ENCODE peak calls at places on chromosomes 7 and 10, in ten cellular contexts. One of them, this sample, is unnamed.

GRCh38 chr10:110181451-110181850 is 26.0 kb upstream of the MXI1 start:
- DNase-seq in T-helper 1 cell: no peak
- DNase-seq in GOT3: no peak
- DNase-seq in stimulated activated CD4-positive, alpha-beta T cell treated with anti-CD3 and anti-CD28 coated beads, Interleukin-2, amount 100 ng/mL, for 24 hours: no peak
- DNase-seq in NCI-H1092 treated with DMSO at 0.1 percent for 48 hours: no peak
- DNase-seq in astrocyte of the spinal cord: no peak
- DNase-seq in activated naive CD4-positive, alpha-beta T cell: no peak
- DNase-seq in NCI-H2107: no peak
- DNase-seq in A549: no peak
- DNase-seq in stimulated activated naive CD4-positive, alpha-beta T cell: no peak
- DNase-seq in this sample: no peak

GRCh38 chr7:157224627-157225026 is 85.9 kb downstream of the UBE3C start:
- DNase-seq in NCI-H1092 treated with DMSO at 0.1 percent for 48 hours: peak
- DNase-seq in T-helper 1 cell: no peak
- DNase-seq in activated naive CD4-positive, alpha-beta T cell: no peak
- DNase-seq in astrocyte of the spinal cord: peak
- DNase-seq in NCI-H2107: no peak
- DNase-seq in A549: peak
- DNase-seq in GOT3: no peak
- DNase-seq in stimulated activated CD4-positive, alpha-beta T cell treated with anti-CD3 and anti-CD28 coated beads, Interleukin-2, amount 100 ng/mL, for 24 hours: no peak
- DNase-seq in stimulated activated naive CD4-positive, alpha-beta T cell: no peak
- DNase-seq in this sample: no peak

GRCh38 chr7:36496576-36496975 is 106.9 kb downstream of the ANLN start:
- DNase-seq in T-helper 1 cell: no peak
- DNase-seq in NCI-H2107: no peak
- DNase-seq in stimulated activated CD4-positive, alpha-beta T cell treated with anti-CD3 and anti-CD28 coated beads, Interleukin-2, amount 100 ng/mL, for 24 hours: no peak
- DNase-seq in activated naive CD4-positive, alpha-beta T cell: no peak
- DNase-seq in A549: no peak
- DNase-seq in stimulated activated naive CD4-positive, alpha-beta T cell: no peak
- DNase-seq in NCI-H1092 treated with DMSO at 0.1 percent for 48 hours: no peak
- DNase-seq in astrocyte of the spinal cord: no peak
- DNase-seq in GOT3: no peak
- DNase-seq in this sample: no peak

GRCh38 chr10:103510791-103511757 is 17.6 kb downstream of the NEURL1 start:
- DNase-seq in GOT3: no peak
- DNase-seq in activated naive CD4-positive, alpha-beta T cell: no peak
- DNase-seq in stimulated activated CD4-positive, alpha-beta T cell treated with anti-CD3 and anti-CD28 coated beads, Interleukin-2, amount 100 ng/mL, for 24 hours: no peak
- DNase-seq in T-helper 1 cell: no peak
- DNase-seq in NCI-H1092 treated with DMSO at 0.1 percent for 48 hours: no peak
- DNase-seq in astrocyte of the spinal cord: no peak
- DNase-seq in NCI-H2107: no peak
- DNase-seq in stimulated activated naive CD4-positive, alpha-beta T cell: no peak
- DNase-seq in A549: no peak
- DNase-seq in this sample: no peak

GRCh38 chr7:128672927-128673517 is 930 bp downstream of the GARIN1A start:
- DNase-seq in NCI-H2107: no peak
- DNase-seq in activated naive CD4-positive, alpha-beta T cell: peak
- DNase-seq in stimulated activated naive CD4-positive, alpha-beta T cell: no peak
- DNase-seq in stimulated activated CD4-positive, alpha-beta T cell treated with anti-CD3 and anti-CD28 coated beads, Interleukin-2, amount 100 ng/mL, for 24 hours: peak
- DNase-seq in T-helper 1 cell: no peak
- DNase-seq in astrocyte of the spinal cord: peak
- DNase-seq in GOT3: no peak
- DNase-seq in A549: peak
- DNase-seq in NCI-H1092 treated with DMSO at 0.1 percent for 48 hours: peak
- DNase-seq in this sample: no peak

GRCh38 chr10:8049874-8050560 is 4.5 kb upstream of the GATA3 start:
- DNase-seq in GOT3: no peak
- DNase-seq in A549: peak
- DNase-seq in T-helper 1 cell: no peak
- DNase-seq in activated naive CD4-positive, alpha-beta T cell: no peak
- DNase-seq in stimulated activated CD4-positive, alpha-beta T cell treated with anti-CD3 and anti-CD28 coated beads, Interleukin-2, amount 100 ng/mL, for 24 hours: no peak
- DNase-seq in NCI-H2107: no peak
- DNase-seq in astrocyte of the spinal cord: no peak
- DNase-seq in stimulated activated naive CD4-positive, alpha-beta T cell: no peak
- DNase-seq in NCI-H1092 treated with DMSO at 0.1 percent for 48 hours: no peak
- DNase-seq in this sample: no peak

GRCh38 chr7:66920769-66921395 is at the start of gene TMEM248:
- DNase-seq in T-helper 1 cell: peak
- DNase-seq in activated naive CD4-positive, alpha-beta T cell: peak
- DNase-seq in NCI-H2107: peak
- DNase-seq in GOT3: peak
- DNase-seq in A549: peak
- DNase-seq in stimulated activated naive CD4-positive, alpha-beta T cell: peak
- DNase-seq in astrocyte of the spinal cord: peak
- DNase-seq in NCI-H1092 treated with DMSO at 0.1 percent for 48 hours: peak
- DNase-seq in stimulated activated CD4-positive, alpha-beta T cell treated with anti-CD3 and anti-CD28 coated beads, Interleukin-2, amount 100 ng/mL, for 24 hours: peak
- DNase-seq in this sample: peak

GRCh38 chr7:22821702-22822485 is 755 bp downstream of the TOMM7 start:
- DNase-seq in A549: no peak
- DNase-seq in GOT3: no peak
- DNase-seq in astrocyte of the spinal cord: peak
- DNase-seq in T-helper 1 cell: no peak
- DNase-seq in activated naive CD4-positive, alpha-beta T cell: no peak
- DNase-seq in stimulated activated naive CD4-positive, alpha-beta T cell: no peak
- DNase-seq in stimulated activated CD4-positive, alpha-beta T cell treated with anti-CD3 and anti-CD28 coated beads, Interleukin-2, amount 100 ng/mL, for 24 hours: peak
- DNase-seq in NCI-H2107: no peak
- DNase-seq in NCI-H1092 treated with DMSO at 0.1 percent for 48 hours: no peak
- DNase-seq in this sample: no peak

GRCh38 chr10:116888380-116889055 is 39.2 kb downstream of the ENO4 start:
- DNase-seq in NCI-H2107: no peak
- DNase-seq in astrocyte of the spinal cord: peak
- DNase-seq in GOT3: no peak
- DNase-seq in activated naive CD4-positive, alpha-beta T cell: no peak
- DNase-seq in T-helper 1 cell: no peak
- DNase-seq in stimulated activated naive CD4-positive, alpha-beta T cell: no peak
- DNase-seq in stimulated activated CD4-positive, alpha-beta T cell treated with anti-CD3 and anti-CD28 coated beads, Interleukin-2, amount 100 ng/mL, for 24 hours: no peak
- DNase-seq in A549: peak
- DNase-seq in NCI-H1092 treated with DMSO at 0.1 percent for 48 hours: no peak
- DNase-seq in this sample: no peak

GRCh38 chr10:22911889-22912762 is 15.7 kb upstream of the ARMC3 start:
- DNase-seq in NCI-H1092 treated with DMSO at 0.1 percent for 48 hours: peak
- DNase-seq in GOT3: no peak
- DNase-seq in NCI-H2107: peak
- DNase-seq in stimulated activated CD4-positive, alpha-beta T cell treated with anti-CD3 and anti-CD28 coated beads, Interleukin-2, amount 100 ng/mL, for 24 hours: no peak
- DNase-seq in T-helper 1 cell: no peak
- DNase-seq in A549: no peak
- DNase-seq in astrocyte of the spinal cord: peak
- DNase-seq in stimulated activated naive CD4-positive, alpha-beta T cell: no peak
- DNase-seq in activated naive CD4-positive, alpha-beta T cell: no peak
- DNase-seq in this sample: peak

GRCh38 chr7:75819711-75820110 is 6.1 kb upstream of the CCL24 start:
- DNase-seq in A549: no peak
- DNase-seq in T-helper 1 cell: no peak
- DNase-seq in astrocyte of the spinal cord: no peak
- DNase-seq in stimulated activated naive CD4-positive, alpha-beta T cell: no peak
- DNase-seq in activated naive CD4-positive, alpha-beta T cell: no peak
- DNase-seq in stimulated activated CD4-positive, alpha-beta T cell treated with anti-CD3 and anti-CD28 coated beads, Interleukin-2, amount 100 ng/mL, for 24 hours: no peak
- DNase-seq in NCI-H1092 treated with DMSO at 0.1 percent for 48 hours: no peak
- DNase-seq in GOT3: no peak
- DNase-seq in NCI-H2107: no peak
- DNase-seq in this sample: no peak

GRCh38 chr7:151483700-151483960 is 36.1 kb downstream of the RHEB start:
- DNase-seq in stimulated activated naive CD4-positive, alpha-beta T cell: no peak
- DNase-seq in astrocyte of the spinal cord: no peak
- DNase-seq in stimulated activated CD4-positive, alpha-beta T cell treated with anti-CD3 and anti-CD28 coated beads, Interleukin-2, amount 100 ng/mL, for 24 hours: no peak
- DNase-seq in NCI-H1092 treated with DMSO at 0.1 percent for 48 hours: no peak
- DNase-seq in GOT3: no peak
- DNase-seq in T-helper 1 cell: no peak
- DNase-seq in NCI-H2107: no peak
- DNase-seq in A549: no peak
- DNase-seq in activated naive CD4-positive, alpha-beta T cell: no peak
- DNase-seq in this sample: no peak

GRCh38 chr7:8206950-8207349 is 55.0 kb downstream of the ICA1 start:
- DNase-seq in NCI-H1092 treated with DMSO at 0.1 percent for 48 hours: no peak
- DNase-seq in stimulated activated CD4-positive, alpha-beta T cell treated with anti-CD3 and anti-CD28 coated beads, Interleukin-2, amount 100 ng/mL, for 24 hours: no peak
- DNase-seq in NCI-H2107: no peak
- DNase-seq in GOT3: no peak
- DNase-seq in stimulated activated naive CD4-positive, alpha-beta T cell: no peak
- DNase-seq in activated naive CD4-positive, alpha-beta T cell: no peak
- DNase-seq in T-helper 1 cell: no peak
- DNase-seq in astrocyte of the spinal cord: no peak
- DNase-seq in A549: no peak
- DNase-seq in this sample: no peak